ENCODE peak calls at places on chromosomes 6 and 20, in ten cellular contexts. Q, H, P, I, O, G, V, W, S and Z are unnamed samples.

GRCh38 chr6:35725721-35726438 is 11.0 kb upstream of the ARMC12 start:
- DNase-seq in Q (no peak), H (no peak), P (no peak), I (no peak), O (no peak), G (peak), V (no peak), W (no peak), S (peak), Z (no peak)

GRCh38 chr6:16778521-16778920 is 17.3 kb upstream of the ATXN1 start:
- DNase-seq in Q (no peak), H (no peak), P (no peak), I (no peak), O (no peak), G (no peak), V (no peak), W (no peak), S (no peak), Z (no peak)

GRCh38 chr20:8431538-8432434 is 299.7 kb downstream of the PLCB1 start:
- DNase-seq in Q (no peak), H (no peak), P (no peak), I (peak), O (no peak), G (no peak), V (no peak), W (peak), S (no peak), Z (no peak)

GRCh38 chr6:125829433-125829832 is 38.7 kb downstream of the NCOA7 start:
- DNase-seq in Q (no peak), H (no peak), P (no peak), I (no peak), O (no peak), G (no peak), V (no peak), W (no peak), S (no peak), Z (no peak)

GRCh38 chr6:107618672-107619071 is 128.8 kb downstream of the SOBP start:
- DNase-seq in Q (no peak), H (no peak), P (no peak), I (no peak), O (no peak), G (no peak), V (peak), W (no peak), S (no peak), Z (no peak)

GRCh38 chr6:82270791-82271392 is 23.3 kb upstream of the IBTK start:
- DNase-seq in Q (no peak), H (peak), P (no peak), I (peak), O (peak), G (no peak), V (peak), W (peak), S (no peak), Z (no peak)

GRCh38 chr6:3108746-3109414 is 9.6 kb upstream of the BPHL start:
- DNase-seq in Q (no peak), H (no peak), P (no peak), I (no peak), O (no peak), G (no peak), V (no peak), W (no peak), S (no peak), Z (no peak)

GRCh38 chr6:129490551-129491245 is 219.3 kb downstream of the ARHGAP18 start:
- DNase-seq in Q (peak), H (peak), P (no peak), I (no peak), O (peak), G (no peak), V (peak), W (peak), S (peak), Z (peak)

GRCh38 chr20:15071010-15071808 is 733.8 kb upstream of the FLRT3 start:
- DNase-seq in Q (no peak), H (no peak), P (no peak), I (no peak), O (no peak), G (no peak), V (no peak), W (no peak), S (no peak), Z (no peak)

GRCh38 chr20:17556842-17557674 is 12.8 kb upstream of the DSTN start:
- DNase-seq in Q (no peak), H (no peak), P (no peak), I (peak), O (peak), G (peak), V (no peak), W (no peak), S (peak), Z (no peak)

GRCh38 chr20:53608456-53609413 is 15.1 kb upstream of the ZNF217 start:
- DNase-seq in Q (no peak), H (no peak), P (no peak), I (no peak), O (no peak), G (peak), V (no peak), W (peak), S (no peak), Z (no peak)

GRCh38 chr6:144390886-144391285 is 105.8 kb downstream of the UTRN start:
- DNase-seq in Q (no peak), H (no peak), P (no peak), I (no peak), O (peak), G (no peak), V (no peak), W (no peak), S (no peak), Z (no peak)

GRCh38 chr20:36950432-36951197 is 893 bp downstream of the SAMHD1 start:
- DNase-seq in Q (peak), H (peak), P (peak), I (no peak), O (peak), G (no peak), V (peak), W (peak), S (no peak), Z (no peak)

GRCh38 chr6:75244063-75244575 is 518 bp upstream of the COX7A2 start:
- DNase-seq in Q (no peak), H (no peak), P (no peak), I (no peak), O (no peak), G (no peak), V (no peak), W (no peak), S (no peak), Z (no peak)

GRCh38 chr20:6469695-6470094 is 297.8 kb upstream of the BMP2 start:
- DNase-seq in Q (no peak), H (no peak), P (no peak), I (no peak), O (no peak), G (no peak), V (no peak), W (no peak), S (no peak), Z (no peak)

GRCh38 chr20:33897313-33897912 is 86.3 kb downstream of the CHMP4B start:
- DNase-seq in Q (no peak), H (no peak), P (no peak), I (no peak), O (no peak), G (no peak), V (no peak), W (no peak), S (no peak), Z (no peak)

GRCh38 chr6:14795451-14795850 is 450.4 kb upstream of the JARID2 start:
- DNase-seq in Q (no peak), H (no peak), P (no peak), I (no peak), O (no peak), G (no peak), V (no peak), W (no peak), S (no peak), Z (no peak)

GRCh38 chr6:161101517-161101916 is 109.9 kb downstream of the MAP3K4 start:
- DNase-seq in Q (no peak), H (peak), P (no peak), I (no peak), O (no peak), G (no peak), V (no peak), W (peak), S (no peak), Z (no peak)

GRCh38 chr20:32429745-32430360 is 71.7 kb downstream of the ASXL1 start:
- DNase-seq in Q (no peak), H (no peak), P (no peak), I (no peak), O (no peak), G (no peak), V (peak), W (no peak), S (no peak), Z (no peak)

GRCh38 chr6:701696-702479 is 8.9 kb upstream of the EXOC2 start:
- DNase-seq in Q (no peak), H (no peak), P (no peak), I (peak), O (no peak), G (no peak), V (no peak), W (peak), S (no peak), Z (no peak)

GRCh38 chr6:33746036-33746600 is 587 bp downstream of the IP6K3 start:
- DNase-seq in Q (no peak), H (peak), P (no peak), I (peak), O (no peak), G (peak), V (no peak), W (peak), S (no peak), Z (no peak)

GRCh38 chr20:22471156-22471836 is 113.1 kb downstream of the FOXA2 start:
- DNase-seq in Q (no peak), H (no peak), P (no peak), I (peak), O (no peak), G (no peak), V (no peak), W (no peak), S (no peak), Z (no peak)

GRCh38 chr6:149094156-149094555 is 223.4 kb upstream of the TAB2 start:
- DNase-seq in Q (no peak), H (no peak), P (no peak), I (no peak), O (no peak), G (no peak), V (no peak), W (peak), S (no peak), Z (no peak)

GRCh38 chr6:132798820-132799538 is 542 bp upstream of the SLC18B1 start:
- DNase-seq in Q (peak), H (peak), P (peak), I (peak), O (peak), G (peak), V (peak), W (peak), S (peak), Z (no peak)

GRCh38 chr20:59385461-59385860 is 85.0 kb downstream of the EDN3 start:
- DNase-seq in Q (no peak), H (no peak), P (no peak), I (no peak), O (no peak), G (no peak), V (no peak), W (peak), S (no peak), Z (no peak)

GRCh38 chr6:91198588-91199255 is 611.9 kb upstream of the MAP3K7 start:
- DNase-seq in Q (no peak), H (no peak), P (no peak), I (no peak), O (no peak), G (no peak), V (no peak), W (peak), S (no peak), Z (no peak)

GRCh38 chr20:14478126-14478525 is 140.7 kb upstream of the FLRT3 start:
- DNase-seq in Q (no peak), H (no peak), P (no peak), I (no peak), O (no peak), G (no peak), V (no peak), W (no peak), S (no peak), Z (no peak)

GRCh38 chr6:18276610-18277009 is 12.3 kb upstream of the DEK start:
- DNase-seq in Q (no peak), H (no peak), P (no peak), I (no peak), O (no peak), G (no peak), V (no peak), W (peak), S (no peak), Z (no peak)

GRCh38 chr20:44355503-44356352 is at the start of gene HNF4A:
- DNase-seq in Q (no peak), H (no peak), P (no peak), I (no peak), O (no peak), G (no peak), V (no peak), W (no peak), S (no peak), Z (no peak)

GRCh38 chr6:105791569-105792318 is 294.4 kb upstream of the PRDM1 start:
- DNase-seq in Q (no peak), H (no peak), P (no peak), I (no peak), O (no peak), G (no peak), V (no peak), W (no peak), S (no peak), Z (no peak)

GRCh38 chr6:130296854-130297253 is 69.0 kb upstream of the TMEM200A start:
- DNase-seq in Q (no peak), H (no peak), P (no peak), I (no peak), O (no peak), G (no peak), V (no peak), W (peak), S (no peak), Z (no peak)

GRCh38 chr6:82204010-82204409 is 43.5 kb downstream of the IBTK start:
- DNase-seq in Q (no peak), H (no peak), P (no peak), I (no peak), O (no peak), G (no peak), V (no peak), W (no peak), S (no peak), Z (no peak)

GRCh38 chr6:4459032-4459431 is 317.2 kb upstream of the CDYL start:
- DNase-seq in Q (no peak), H (no peak), P (no peak), I (peak), O (peak), G (peak), V (no peak), W (peak), S (peak), Z (peak)

GRCh38 chr6:44486002-44486421 is 98.5 kb downstream of the CDC5L start:
- DNase-seq in Q (no peak), H (no peak), P (no peak), I (no peak), O (no peak), G (no peak), V (no peak), W (peak), S (no peak), Z (no peak)

GRCh38 chr6:32972353-32973143 is 4.2 kb downstream of the BRD2 start:
- DNase-seq in Q (peak), H (no peak), P (no peak), I (peak), O (no peak), G (no peak), V (peak), W (no peak), S (no peak), Z (no peak)

GRCh38 chr20:34604980-34605788 is 46.7 kb downstream of the MAP1LC3A start:
- DNase-seq in Q (no peak), H (no peak), P (no peak), I (no peak), O (peak), G (no peak), V (no peak), W (no peak), S (no peak), Z (no peak)

GRCh38 chr6:119355157-119355556 is 5.6 kb upstream of the MAN1A1 start:
- DNase-seq in Q (no peak), H (no peak), P (no peak), I (no peak), O (no peak), G (no peak), V (no peak), W (no peak), S (peak), Z (no peak)

GRCh38 chr6:16405349-16405865 is 167.0 kb downstream of the GMPR start:
- DNase-seq in Q (no peak), H (no peak), P (no peak), I (no peak), O (no peak), G (no peak), V (no peak), W (no peak), S (no peak), Z (no peak)